ENCODE peak calls at places on chromosomes 1 and 21, in ten cellular contexts. W, H, D, P, N, E, R, O, V and Y are unnamed samples.

GRCh38 chr1:21944261-21945074 is 7.4 kb upstream of the HSPG2 start:
- DNase-seq in E (no peak), P (no peak), D (no peak), W (no peak), H (no peak), O (no peak), R (no peak), N (no peak), V (no peak), Y (no peak)

GRCh38 chr21:16324630-16325029 is 594.8 kb downstream of the USP25 start:
- DNase-seq in R (no peak), W (no peak), V (no peak), O (no peak), E (peak; percentile 38), D (no peak), N (no peak), P (no peak), H (no peak), Y (no peak)

GRCh38 chr1:242447682-242448081 is 76.8 kb downstream of the PLD5 start:
- DNase-seq in R (no peak), O (no peak), D (no peak), N (no peak), P (no peak), E (no peak), H (no peak), W (no peak), V (no peak), Y (no peak)

GRCh38 chr21:18244721-18245486 is at the start of gene CHODL:
- DNase-seq in O (peak; percentile 27), R (no peak), P (no peak), V (no peak), W (no peak), N (no peak), H (no peak), D (no peak), E (no peak), Y (no peak)

GRCh38 chr1:35646043-35646442 is 4.7 kb upstream of the PSMB2 start:
- DNase-seq in E (no peak), H (no peak), N (peak; percentile 34), V (no peak), W (no peak), D (no peak), P (peak; percentile 36), R (peak; percentile 11), O (peak; percentile 25), Y (no peak)

GRCh38 chr21:38660333-38661295 is 145.1 kb upstream of the ETS2 start:
- DNase-seq in V (no peak), P (no peak), O (no peak), N (peak; percentile 39), R (no peak), W (no peak), H (no peak), D (peak; percentile 28), E (no peak), Y (no peak)

GRCh38 chr1:32201011-32201855 is 838 bp downstream of the CCDC28B start:
- DNase-seq in O (peak; percentile 72), E (peak; percentile 77), W (peak; percentile 93), V (peak; percentile 71), R (peak; percentile 25), H (peak; percentile 79), P (no peak), N (peak; percentile 50), D (peak; percentile 80), Y (no peak)

GRCh38 chr1:172477741-172478140 is 33.9 kb upstream of the PIGC start:
- DNase-seq in D (no peak), W (no peak), H (no peak), V (no peak), O (no peak), R (no peak), E (no peak), P (no peak), N (peak; percentile 71), Y (no peak)

GRCh38 chr1:28506907-28507246 is 1.0 kb downstream of the RCC1 start:
- DNase-seq in O (no peak), R (no peak), W (no peak), P (no peak), D (no peak), E (no peak), N (peak; percentile 33), V (no peak), H (no peak), Y (no peak)

GRCh38 chr1:156746716-156747631 is 4.5 kb downstream of the HDGF start:
- DNase-seq in V (peak; percentile 57), P (peak; percentile 77), N (peak; percentile 77), H (peak; percentile 58), E (peak; percentile 40), R (peak; percentile 92), O (peak; percentile 72), W (peak; percentile 95), D (peak; percentile 62), Y (peak; percentile 71)

GRCh38 chr1:147204080-147204479 is 21.1 kb downstream of the FMO5 start:
- DNase-seq in H (no peak), W (no peak), E (no peak), P (no peak), V (no peak), O (no peak), D (no peak), R (no peak), N (peak; percentile 14), Y (no peak)

GRCh38 chr21:27024316-27024715 is 57.4 kb upstream of the ADAMTS5 start:
- DNase-seq in R (no peak), E (no peak), H (no peak), N (no peak), D (no peak), V (no peak), W (no peak), O (no peak), P (no peak), Y (no peak)

GRCh38 chr1:179031855-179032513 is 6.3 kb downstream of the FAM20B start:
- DNase-seq in E (no peak), R (peak; percentile 39), N (no peak), P (peak; percentile 30), H (no peak), V (no peak), O (no peak), W (no peak), D (no peak), Y (no peak)

GRCh38 chr1:61851849-61852692 is 109.8 kb downstream of the PATJ start:
- DNase-seq in E (peak; percentile 15), O (peak; percentile 64), D (peak; percentile 36), H (peak; percentile 39), R (peak; percentile 56), N (peak; percentile 66), V (no peak), W (no peak), P (peak; percentile 73), Y (peak; percentile 86)

GRCh38 chr1:197776348-197777082 is 1.2 kb upstream of the DENND1B start:
- DNase-seq in E (peak; percentile 53), P (no peak), W (no peak), N (peak; percentile 78), R (peak; percentile 81), V (no peak), H (peak; percentile 57), D (peak; percentile 28), O (no peak), Y (peak; percentile 29)

GRCh38 chr1:8443558-8444194 is 125.8 kb downstream of the SLC45A1 start:
- DNase-seq in E (no peak), V (no peak), O (no peak), N (no peak), D (no peak), H (no peak), P (peak; percentile 48), W (no peak), R (no peak), Y (no peak)

GRCh38 chr1:31159323-31159722 is 80.4 kb downstream of the NKAIN1 start:
- DNase-seq in R (no peak), W (no peak), E (no peak), N (no peak), P (no peak), O (no peak), V (no peak), D (no peak), H (no peak), Y (no peak)